ENCODE peak calls at places on chromosomes 2 and 18, in four cellular contexts. One of them, this sample, is unnamed.

GRCh38 chr18:79952457-79952995 is 1.1 kb upstream of the SLC66A2 start:
- DNase-seq in bronchial epithelial cell: no peak
- DNase-seq in aorta: no peak
- DNase-seq in suprapubic skin: no peak
- DNase-seq in this sample: peak; percentile 52

GRCh38 chr2:231680992-231681852 is 27.1 kb upstream of the PTMA start:
- DNase-seq in bronchial epithelial cell: no peak
- DNase-seq in aorta: peak; percentile 89
- DNase-seq in suprapubic skin: peak; percentile 90
- DNase-seq in this sample: peak; percentile 86

GRCh38 chr18:52287151-52287550 is 52.8 kb upstream of the DCC start:
- DNase-seq in bronchial epithelial cell: no peak
- DNase-seq in aorta: no peak
- DNase-seq in suprapubic skin: no peak
- DNase-seq in this sample: no peak

GRCh38 chr2:190110131-190110530 is 47.6 kb upstream of the MSTN start:
- DNase-seq in bronchial epithelial cell: no peak
- DNase-seq in aorta: no peak
- DNase-seq in suprapubic skin: no peak
- DNase-seq in this sample: no peak

GRCh38 chr18:48475635-48476549 is 62.9 kb upstream of the CTIF start:
- DNase-seq in bronchial epithelial cell: peak; percentile 69
- DNase-seq in aorta: peak; percentile 52
- DNase-seq in suprapubic skin: no peak
- DNase-seq in this sample: no peak

GRCh38 chr2:240954436-240955305 is 43.7 kb upstream of the SNED1 start:
- DNase-seq in bronchial epithelial cell: no peak
- DNase-seq in aorta: no peak
- DNase-seq in suprapubic skin: no peak
- DNase-seq in this sample: no peak

GRCh38 chr2:216710531-216711282 is 15.4 kb upstream of the IGFBP5 start:
- DNase-seq in bronchial epithelial cell: no peak
- DNase-seq in aorta: peak; percentile 79
- DNase-seq in suprapubic skin: peak; percentile 78
- DNase-seq in this sample: no peak

GRCh38 chr2:189204322-189204941 is 24.9 kb upstream of the COL5A2 start:
- DNase-seq in bronchial epithelial cell: peak; percentile 79
- DNase-seq in aorta: no peak
- DNase-seq in suprapubic skin: no peak
- DNase-seq in this sample: no peak

GRCh38 chr2:20752293-20752692 is 70.6 kb downstream of the LDAH start:
- DNase-seq in bronchial epithelial cell: no peak
- DNase-seq in aorta: no peak
- DNase-seq in suprapubic skin: no peak
- DNase-seq in this sample: no peak

GRCh38 chr2:136383161-136383560 is 265.2 kb upstream of the CXCR4 start:
- DNase-seq in bronchial epithelial cell: no peak
- DNase-seq in aorta: no peak
- DNase-seq in suprapubic skin: no peak
- DNase-seq in this sample: no peak

GRCh38 chr2:127039387-127040031 is 67.4 kb downstream of the BIN1 start:
- DNase-seq in bronchial epithelial cell: no peak
- DNase-seq in aorta: no peak
- DNase-seq in suprapubic skin: no peak
- DNase-seq in this sample: no peak

GRCh38 chr2:222318026-222318711 is 19.4 kb upstream of the PAX3 start:
- DNase-seq in bronchial epithelial cell: peak; percentile 73
- DNase-seq in aorta: no peak
- DNase-seq in suprapubic skin: no peak
- DNase-seq in this sample: peak; percentile 61

GRCh38 chr18:48605408-48605845 is 66.6 kb downstream of the CTIF start:
- DNase-seq in bronchial epithelial cell: no peak
- DNase-seq in aorta: no peak
- DNase-seq in suprapubic skin: no peak
- DNase-seq in this sample: no peak

GRCh38 chr2:29245742-29246387 is 130.7 kb downstream of the CLIP4 start:
- DNase-seq in bronchial epithelial cell: no peak
- DNase-seq in aorta: no peak
- DNase-seq in suprapubic skin: no peak
- DNase-seq in this sample: no peak

GRCh38 chr2:108583903-108584520 is 49.7 kb downstream of the LIMS1 start:
- DNase-seq in bronchial epithelial cell: peak; percentile 69
- DNase-seq in aorta: no peak
- DNase-seq in suprapubic skin: peak; percentile 64
- DNase-seq in this sample: no peak

GRCh38 chr2:217489145-217489960 is 513.4 kb downstream of the TNS1 start:
- DNase-seq in bronchial epithelial cell: peak; percentile 18
- DNase-seq in aorta: no peak
- DNase-seq in suprapubic skin: peak; percentile 67
- DNase-seq in this sample: no peak

GRCh38 chr18:59743561-59743960 is 46.3 kb upstream of the CCBE1 start:
- DNase-seq in bronchial epithelial cell: no peak
- DNase-seq in aorta: no peak
- DNase-seq in suprapubic skin: no peak
- DNase-seq in this sample: no peak

GRCh38 chr2:96760036-96760985 is at the start of gene CNNM4:
- DNase-seq in bronchial epithelial cell: peak; percentile 83
- DNase-seq in aorta: peak; percentile 97
- DNase-seq in suprapubic skin: peak; percentile 96
- DNase-seq in this sample: peak; percentile 98

GRCh38 chr2:69123182-69123581 is 110.2 kb downstream of the ANTXR1 start:
- DNase-seq in bronchial epithelial cell: no peak
- DNase-seq in aorta: no peak
- DNase-seq in suprapubic skin: no peak
- DNase-seq in this sample: no peak

GRCh38 chr2:145654746-145655145 is 1134.8 kb upstream of the ZEB2 start:
- DNase-seq in bronchial epithelial cell: no peak
- DNase-seq in aorta: no peak
- DNase-seq in suprapubic skin: no peak
- DNase-seq in this sample: no peak

GRCh38 chr2:8107162-8107561 is 574.7 kb upstream of the ID2 start:
- DNase-seq in bronchial epithelial cell: no peak
- DNase-seq in aorta: no peak
- DNase-seq in suprapubic skin: no peak
- DNase-seq in this sample: no peak

GRCh38 chr18:63762518-63762917 is 12.7 kb upstream of the SERPINB7 start:
- DNase-seq in bronchial epithelial cell: peak; percentile 83
- DNase-seq in aorta: no peak
- DNase-seq in suprapubic skin: no peak
- DNase-seq in this sample: no peak

GRCh38 chr2:101442667-101443061 is 32.2 kb downstream of the RFX8 start:
- DNase-seq in bronchial epithelial cell: no peak
- DNase-seq in aorta: no peak
- DNase-seq in suprapubic skin: no peak
- DNase-seq in this sample: no peak

GRCh38 chr2:44927979-44928659 is 13.4 kb upstream of the SIX3 start:
- DNase-seq in bronchial epithelial cell: no peak
- DNase-seq in aorta: no peak
- DNase-seq in suprapubic skin: no peak
- DNase-seq in this sample: no peak

GRCh38 chr2:44930274-44930826 is 11.2 kb upstream of the SIX3 start:
- DNase-seq in bronchial epithelial cell: no peak
- DNase-seq in aorta: no peak
- DNase-seq in suprapubic skin: no peak
- DNase-seq in this sample: no peak

GRCh38 chr2:44928660-44929471 is 12.6 kb upstream of the SIX3 start:
- DNase-seq in bronchial epithelial cell: no peak
- DNase-seq in aorta: no peak
- DNase-seq in suprapubic skin: no peak
- DNase-seq in this sample: no peak

GRCh38 chr2:44931177-44931795 is 10.2 kb upstream of the SIX3 start:
- DNase-seq in bronchial epithelial cell: no peak
- DNase-seq in aorta: no peak
- DNase-seq in suprapubic skin: no peak
- DNase-seq in this sample: no peak

GRCh38 chr2:44929680-44930273 is 11.7 kb upstream of the SIX3 start:
- DNase-seq in bronchial epithelial cell: no peak
- DNase-seq in aorta: no peak
- DNase-seq in suprapubic skin: no peak
- DNase-seq in this sample: no peak
- H3K4me3 ChIP-seq in bronchial epithelial cell: no peak overlapping the region
- H3K4me3 ChIP-seq in aorta: no peak overlapping the region
- H3K4me3 ChIP-seq in suprapubic skin: peak overlapping the region; percentile 42
- H3K4me3 ChIP-seq in this sample: no peak overlapping the region

DNA sequence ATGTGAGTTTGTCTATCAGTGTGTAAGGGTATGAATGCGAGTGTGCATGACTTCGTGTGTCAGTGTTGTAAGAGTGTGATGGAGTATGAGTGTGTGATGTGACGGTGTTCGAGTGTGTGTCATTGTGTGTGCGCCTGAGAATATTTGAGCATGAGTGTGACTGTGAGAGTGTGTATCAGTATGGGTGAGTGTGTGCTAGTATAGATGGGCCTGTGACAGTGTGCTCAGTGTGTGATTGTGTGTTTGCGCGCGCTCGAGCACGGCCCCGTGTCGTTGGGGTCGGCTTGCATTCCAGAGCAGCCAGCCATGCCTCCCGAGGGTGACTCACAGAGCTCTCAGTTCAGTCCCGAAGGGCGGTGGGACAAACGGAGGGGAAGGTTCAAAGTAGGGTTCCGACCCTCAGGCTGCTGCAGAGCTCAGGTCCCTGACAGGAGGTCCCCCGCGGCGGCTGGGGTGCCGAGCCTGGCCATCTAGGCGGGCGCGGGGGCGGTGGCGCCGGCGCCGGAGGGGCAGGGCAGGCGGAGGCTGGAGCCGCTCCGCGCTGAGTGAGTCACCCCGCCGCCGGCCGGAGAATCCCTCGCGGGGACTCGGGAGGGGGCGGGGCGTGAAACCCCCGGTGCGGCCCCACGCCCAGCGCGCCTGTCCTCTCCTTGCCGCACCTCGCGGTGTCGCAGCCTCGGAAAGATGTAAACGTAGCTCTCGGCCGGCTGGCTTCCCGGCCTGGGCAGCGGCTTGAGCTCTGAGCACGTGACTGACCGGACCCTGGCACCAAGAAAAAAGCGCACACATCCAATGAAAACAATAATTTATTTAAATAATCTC is 3.8 kb downstream of the DLX2 start:
- DNase-seq in bronchial epithelial cell: peak; percentile 50
- DNase-seq in aorta: no peak
- DNase-seq in suprapubic skin: no peak
- DNase-seq in this sample: peak; percentile 61
- H3K4me3 ChIP-seq in bronchial epithelial cell: peak overlapping the region; percentile 17
- H3K4me3 ChIP-seq in aorta: peak overlapping the region; percentile 21
- H3K4me3 ChIP-seq in suprapubic skin: peak overlapping the region; percentile 41
- H3K4me3 ChIP-seq in this sample: no peak overlapping the region

GRCh38 chr2:12700989-12701388 is 15.7 kb upstream of the TRIB2 start:
- DNase-seq in bronchial epithelial cell: peak; percentile 27
- DNase-seq in aorta: no peak
- DNase-seq in suprapubic skin: no peak
- DNase-seq in this sample: no peak

GRCh38 chr2:12705230-12705629 is 11.5 kb upstream of the TRIB2 start:
- DNase-seq in bronchial epithelial cell: no peak
- DNase-seq in aorta: no peak
- DNase-seq in suprapubic skin: no peak
- DNase-seq in this sample: no peak

GRCh38 chr2:12704378-12704777 is 12.4 kb upstream of the TRIB2 start:
- DNase-seq in bronchial epithelial cell: no peak
- DNase-seq in aorta: no peak
- DNase-seq in suprapubic skin: no peak
- DNase-seq in this sample: no peak

GRCh38 chr2:12701786-12702660 is 14.7 kb upstream of the TRIB2 start:
- DNase-seq in bronchial epithelial cell: peak; percentile 85
- DNase-seq in aorta: no peak
- DNase-seq in suprapubic skin: no peak
- DNase-seq in this sample: no peak

GRCh38 chr2:12702661-12703121 is 14.0 kb upstream of the TRIB2 start:
- DNase-seq in bronchial epithelial cell: peak; percentile 96
- DNase-seq in aorta: no peak
- DNase-seq in suprapubic skin: no peak
- DNase-seq in this sample: no peak
- H3K4me3 ChIP-seq in bronchial epithelial cell: no peak overlapping the region
- H3K4me3 ChIP-seq in aorta: no peak overlapping the region
- H3K4me3 ChIP-seq in suprapubic skin: no peak overlapping the region
- H3K4me3 ChIP-seq in this sample: no peak overlapping the region

DNA sequence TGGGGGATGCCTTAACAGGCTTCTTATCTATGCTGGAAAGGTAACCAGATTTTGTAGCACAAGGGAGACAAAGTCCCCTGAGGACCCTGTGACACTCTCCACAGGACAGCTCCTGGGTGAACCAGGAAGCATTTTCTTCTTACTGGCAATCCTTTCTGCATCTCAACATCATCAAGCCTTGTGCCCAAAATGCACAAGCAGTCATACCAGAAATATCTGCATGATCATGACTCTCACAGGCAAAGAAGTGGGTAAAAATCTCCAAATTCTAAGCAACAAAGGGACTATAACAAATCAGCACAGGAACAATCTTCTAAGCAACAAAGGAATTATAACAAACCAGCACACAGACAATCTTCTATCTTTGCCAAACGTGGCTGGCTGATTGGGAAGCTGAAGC is 99.1 kb upstream of the CD226 start:
- DNase-seq in bronchial epithelial cell: peak; percentile 15
- DNase-seq in aorta: no peak
- DNase-seq in suprapubic skin: no peak
- DNase-seq in this sample: no peak
- H3K4me3 ChIP-seq in bronchial epithelial cell: peak overlapping the region; percentile 3
- H3K4me3 ChIP-seq in aorta: no peak overlapping the region
- H3K4me3 ChIP-seq in suprapubic skin: no peak overlapping the region
- H3K4me3 ChIP-seq in this sample: no peak overlapping the region

DNA sequence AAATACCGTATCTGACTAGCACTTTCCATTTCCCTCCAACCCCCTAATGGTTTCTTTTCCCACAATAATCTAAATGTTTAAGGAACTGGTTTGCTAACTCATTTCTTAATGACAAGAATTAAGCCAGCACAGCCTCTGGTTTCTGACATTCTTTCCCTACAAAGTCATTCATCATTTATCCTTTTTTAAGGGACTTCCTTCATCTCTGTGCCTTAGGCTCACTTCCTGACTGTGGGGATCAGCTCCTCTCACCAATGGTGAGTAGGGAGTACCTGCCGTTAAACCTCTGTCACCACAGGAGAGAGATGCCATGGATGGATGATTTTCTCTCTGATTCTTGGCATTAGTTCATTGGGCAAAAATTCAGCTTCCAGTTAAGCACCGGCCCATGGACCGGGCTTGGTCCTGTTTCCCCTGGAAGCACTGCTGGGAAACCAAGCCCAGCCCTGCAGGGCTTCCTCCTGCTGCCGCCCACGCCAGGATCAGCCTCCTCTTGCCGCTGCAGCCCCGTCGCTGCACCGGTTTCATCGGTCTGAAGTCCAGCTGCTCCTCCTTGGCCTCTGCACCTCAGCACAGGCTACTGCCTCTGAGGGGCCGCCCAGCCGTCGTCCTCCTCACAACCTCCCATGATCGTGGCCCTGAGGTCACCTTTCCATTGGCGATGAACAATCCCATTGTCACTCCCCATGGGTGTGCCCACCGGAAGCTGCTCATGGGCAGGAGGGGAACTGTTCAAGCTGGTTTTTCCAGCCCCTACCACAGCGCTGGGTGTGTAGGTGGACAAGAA is 64.0 kb upstream of the ZNF516 start:
- DNase-seq in bronchial epithelial cell: peak; percentile 84
- DNase-seq in aorta: no peak
- DNase-seq in suprapubic skin: no peak
- DNase-seq in this sample: no peak
- H3K4me3 ChIP-seq in bronchial epithelial cell: no peak overlapping the region
- H3K4me3 ChIP-seq in aorta: no peak overlapping the region
- H3K4me3 ChIP-seq in suprapubic skin: peak overlapping the region; percentile 28
- H3K4me3 ChIP-seq in this sample: no peak overlapping the region